ENCODE peak calls at places on chromosomes 3 and 15, in seven cellular contexts. Q, R, W, Y, B, F and M are unnamed samples.

GRCh38 chr3:27423463-27423862 is 54.3 kb upstream of the NEK10 start:
- DNase-seq in Q (no peak), R (no peak), W (peak), Y (no peak), B (no peak), F (no peak), M (no peak)

GRCh38 chr3:196159952-196160804 is 51.0 kb downstream of the ZDHHC19 start:
- DNase-seq in Q (no peak), R (peak), W (peak), Y (no peak), B (peak), F (no peak), M (no peak)

GRCh38 chr3:98763076-98763475 is at the start of gene ST3GAL6:
- DNase-seq in Q (no peak), R (peak), W (peak), Y (no peak), B (no peak), F (peak), M (no peak)

GRCh38 chr3:184481924-184482671 is 79.5 kb upstream of the EPHB3 start:
- DNase-seq in Q (no peak), R (no peak), W (no peak), Y (no peak), B (no peak), F (no peak), M (no peak)

GRCh38 chr3:186700267-186700666 is 16.9 kb upstream of the KNG1 start:
- DNase-seq in Q (no peak), R (no peak), W (peak), Y (no peak), B (no peak), F (no peak), M (no peak)

GRCh38 chr15:42345502-42345901 is 13.8 kb upstream of the CAPN3 start:
- DNase-seq in Q (no peak), R (no peak), W (no peak), Y (no peak), B (no peak), F (no peak), M (no peak)

GRCh38 chr3:47225310-47225906 is 57.2 kb downstream of the KIF9 start:
- DNase-seq in Q (no peak), R (no peak), W (peak), Y (no peak), B (no peak), F (no peak), M (no peak)

GRCh38 chr3:82163907-82164520 is 402.6 kb upstream of the GBE1 start:
- DNase-seq in Q (no peak), R (no peak), W (peak), Y (no peak), B (no peak), F (no peak), M (no peak)

GRCh38 chr15:39213385-39213840 is 367.5 kb upstream of the THBS1 start:
- DNase-seq in Q (no peak), R (peak), W (peak), Y (no peak), B (no peak), F (peak), M (peak)

GRCh38 chr3:182357928-182358327 is 435.4 kb upstream of the ATP11B start:
- DNase-seq in Q (no peak), R (no peak), W (no peak), Y (no peak), B (no peak), F (no peak), M (no peak)

GRCh38 chr3:110027446-110027845 is 690.1 kb upstream of the DPPA4 start:
- DNase-seq in Q (no peak), R (no peak), W (peak), Y (no peak), B (no peak), F (no peak), M (no peak)

GRCh38 chr3:141575879-141576743 is 89.3 kb downstream of the RASA2 start:
- DNase-seq in Q (no peak), R (no peak), W (peak), Y (no peak), B (no peak), F (no peak), M (no peak)

GRCh38 chr3:187975571-187976360 is 178.2 kb upstream of the LPP start:
- DNase-seq in Q (no peak), R (no peak), W (no peak), Y (no peak), B (no peak), F (no peak), M (no peak)

GRCh38 chr3:72766866-72767265 is 81.4 kb downstream of the SHQ1 start:
- DNase-seq in Q (no peak), R (no peak), W (no peak), Y (no peak), B (no peak), F (no peak), M (no peak)

GRCh38 chr3:196640501-196640968 is 1.0 kb downstream of the NRROS start:
- DNase-seq in Q (no peak), R (no peak), W (no peak), Y (no peak), B (no peak), F (no peak), M (no peak)

GRCh38 chr3:135865554-135865953 is 100.0 kb upstream of the PPP2R3A start:
- DNase-seq in Q (no peak), R (no peak), W (peak), Y (no peak), B (no peak), F (no peak), M (no peak)

GRCh38 chr15:89171136-89172072 is 50.0 kb downstream of the RLBP1 start:
- DNase-seq in Q (peak), R (peak), W (peak), Y (no peak), B (peak), F (no peak), M (peak)

GRCh38 chr3:157082305-157082981 is 77.5 kb downstream of the CCNL1 start:
- DNase-seq in Q (no peak), R (no peak), W (peak), Y (no peak), B (no peak), F (no peak), M (no peak)

DNA sequence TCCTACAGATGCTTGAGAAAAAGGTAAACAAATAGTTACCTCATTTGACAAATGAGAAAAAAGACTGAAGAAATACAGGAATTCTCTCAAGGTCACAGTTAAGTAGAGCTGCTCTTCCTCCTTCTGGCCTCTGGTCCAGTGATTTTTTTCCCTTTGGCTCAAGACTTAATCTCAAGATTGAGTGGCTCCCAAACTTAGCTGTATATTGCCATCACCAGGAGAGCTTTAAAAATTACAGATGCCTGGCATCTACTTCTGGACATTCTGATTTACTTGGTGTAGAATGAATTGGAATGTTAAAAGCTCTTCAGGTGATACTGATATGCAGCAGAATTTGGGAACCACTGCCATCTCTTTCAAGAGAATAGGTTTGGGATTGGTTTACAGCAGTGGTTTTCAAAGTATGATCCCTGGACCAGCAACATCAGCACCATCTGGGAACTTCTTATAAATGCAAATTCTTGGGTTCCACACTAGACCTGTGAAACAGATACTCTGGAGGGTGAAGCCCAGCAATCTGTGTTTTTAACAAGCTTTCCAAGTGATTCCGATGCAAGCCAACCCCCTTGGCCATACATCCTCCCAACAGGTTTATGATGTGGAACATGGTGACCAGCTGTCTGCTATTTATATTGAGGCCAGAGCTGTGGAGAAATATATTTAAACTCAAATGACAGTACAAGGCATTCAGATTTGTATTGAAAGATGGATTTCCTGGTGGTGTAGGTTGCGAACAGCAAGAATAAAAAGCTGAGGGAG is 333.0 kb upstream of the RARB start:
- DNase-seq in Q (no peak), R (no peak), W (no peak), Y (no peak), B (no peak), F (no peak), M (no peak)
- TF ChIP-seq CTCF in Q (no peak), R (no peak), W (no peak), Y (peak), B (no peak), F (no peak), M (no peak)

GRCh38 chr3:115169808-115170207 is 22.7 kb upstream of the ZBTB20 start:
- DNase-seq in Q (no peak), R (no peak), W (peak), Y (no peak), B (no peak), F (no peak), M (no peak)
- TF ChIP-seq CTCF in Q (no peak), R (no peak), W (peak), Y (peak), B (peak), F (peak), M (peak)

GRCh38 chr15:57364282-57365007 is 11.9 kb upstream of the CGNL1 start:
- DNase-seq in Q (peak), R (no peak), W (peak), Y (no peak), B (peak), F (no peak), M (no peak)
- TF ChIP-seq CTCF in Q (no peak), R (no peak), W (peak), Y (no peak), B (no peak), F (no peak), M (peak)

DNA sequence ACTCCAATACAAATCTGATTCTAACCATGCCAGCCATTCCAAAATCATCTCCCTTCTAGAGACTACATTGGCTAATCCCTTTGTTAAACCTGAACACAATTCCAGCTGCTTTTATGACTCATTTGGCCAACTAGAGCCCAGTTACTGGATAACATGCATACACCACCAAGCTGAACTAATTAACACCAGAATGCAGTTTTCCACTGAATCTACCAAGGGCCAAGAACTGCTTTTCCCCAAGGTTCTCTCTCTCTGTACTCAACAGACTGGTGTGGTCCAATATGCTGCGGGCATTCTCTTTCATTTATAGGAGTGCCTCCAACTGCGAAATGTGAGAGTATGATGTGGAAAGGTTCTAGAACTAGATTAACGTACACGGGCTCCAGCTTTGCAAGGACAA is 1.5 kb downstream of the CHSY1 start:
- DNase-seq in Q (no peak), R (no peak), W (peak), Y (no peak), B (no peak), F (no peak), M (no peak)
- TF ChIP-seq CTCF in Q (no peak), R (no peak), W (no peak), Y (no peak), B (no peak), F (no peak), M (no peak)

GRCh38 chr15:23035964-23036566 is 3.3 kb downstream of the TUBGCP5 start:
- DNase-seq in Q (peak), R (peak), W (peak), Y (no peak), B (peak), F (no peak), M (peak)
- TF ChIP-seq CTCF in Q (peak), R (peak), W (peak), Y (peak), B (peak), F (no peak), M (peak)

GRCh38 chr3:148716657-148717056 is 19.0 kb downstream of the AGTR1 start:
- DNase-seq in Q (no peak), R (no peak), W (no peak), Y (no peak), B (no peak), F (no peak), M (no peak)
- TF ChIP-seq CTCF in Q (peak), R (no peak), W (peak), Y (peak), B (no peak), F (no peak), M (peak)

GRCh38 chr3:45693941-45694521 is 4.8 kb downstream of the SACM1L start:
- DNase-seq in Q (no peak), R (no peak), W (no peak), Y (no peak), B (no peak), F (no peak), M (no peak)
- TF ChIP-seq CTCF in Q (peak), R (no peak), W (no peak), Y (no peak), B (peak), F (no peak), M (peak)

DNA sequence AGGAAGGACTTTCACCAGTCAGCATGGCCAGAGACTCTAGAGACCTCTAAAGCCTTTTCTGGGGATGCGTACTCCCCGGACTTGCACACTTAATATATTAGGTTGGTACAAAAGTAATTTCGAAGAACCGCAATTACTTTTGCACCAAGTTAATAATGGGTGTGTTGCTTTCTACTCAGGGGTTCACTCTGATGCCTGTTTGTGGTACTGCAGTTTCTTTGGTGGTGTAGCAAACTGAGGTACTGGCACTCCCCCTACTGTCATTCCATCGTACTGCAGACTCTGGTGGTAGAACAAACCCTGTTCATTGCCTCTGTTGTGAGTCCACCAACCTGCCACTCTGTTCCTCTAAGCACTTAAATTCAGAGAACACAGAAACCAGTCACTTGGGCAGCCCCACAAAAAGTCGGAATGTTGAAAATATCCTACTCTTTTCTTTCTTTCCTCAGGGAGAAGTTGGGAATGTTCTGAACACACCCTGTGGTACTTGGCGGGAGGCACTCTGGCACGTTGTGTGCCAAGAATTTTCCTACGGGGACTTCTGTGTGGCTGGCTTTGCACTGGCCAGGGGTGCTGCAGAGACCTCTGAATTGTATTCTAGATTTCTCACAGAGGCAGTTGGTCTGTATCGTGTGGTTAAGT is 46.3 kb downstream of the GABRG3 start:
- DNase-seq in Q (peak), R (no peak), W (peak), Y (no peak), B (peak), F (no peak), M (peak)
- TF ChIP-seq CTCF in Q (peak), R (peak), W (peak), Y (peak), B (peak), F (peak), M (peak)